ENCODE peak calls at places on chromosomes 13 and 19, in ten cellular contexts. One of them, this sample, is unnamed.
A peak's percentile ranks its signal among the peaks of the same experiment; 100 is the strongest.

GRCh38 chr13:31204592-31204991 is 4.8 kb downstream of the B3GLCT start:
- DNase-seq in GDM1: no peak
- DNase-seq in neural crest cell: no peak
- DNase-seq in kidney epithelial cell: peak; percentile 52
- DNase-seq in naive thymus-derived CD8-positive, alpha-beta T cell: no peak
- DNase-seq in NCI-H1048: no peak
- DNase-seq in ureter: no peak
- DNase-seq in aorta: no peak
- DNase-seq in iPS-NIHi11: no peak
- DNase-seq in MCF 10A: peak; percentile 60
- DNase-seq in this sample: no peak

GRCh38 chr19:46732966-46733692 is 12.7 kb upstream of the FKRP start:
- DNase-seq in iPS-NIHi11: no peak
- DNase-seq in neural crest cell: no peak
- DNase-seq in NCI-H1048: no peak
- DNase-seq in naive thymus-derived CD8-positive, alpha-beta T cell: no peak
- DNase-seq in kidney epithelial cell: no peak
- DNase-seq in ureter: no peak
- DNase-seq in aorta: peak; percentile 78
- DNase-seq in GDM1: no peak
- DNase-seq in MCF 10A: no peak
- DNase-seq in this sample: no peak

GRCh38 chr13:47175172-47175806 is 278.4 kb upstream of the HTR2A start:
- DNase-seq in iPS-NIHi11: no peak
- DNase-seq in MCF 10A: peak; percentile 45
- DNase-seq in neural crest cell: no peak
- DNase-seq in kidney epithelial cell: peak; percentile 52
- DNase-seq in ureter: no peak
- DNase-seq in aorta: no peak
- DNase-seq in GDM1: peak; percentile 47
- DNase-seq in naive thymus-derived CD8-positive, alpha-beta T cell: no peak
- DNase-seq in NCI-H1048: no peak
- DNase-seq in this sample: no peak

GRCh38 chr13:89514534-89515312 is 1832.8 kb upstream of the MIR17HG start:
- DNase-seq in NCI-H1048: no peak
- DNase-seq in ureter: no peak
- DNase-seq in MCF 10A: peak; percentile 65
- DNase-seq in neural crest cell: no peak
- DNase-seq in naive thymus-derived CD8-positive, alpha-beta T cell: no peak
- DNase-seq in aorta: no peak
- DNase-seq in iPS-NIHi11: peak; percentile 12
- DNase-seq in kidney epithelial cell: peak; percentile 39
- DNase-seq in GDM1: no peak
- DNase-seq in this sample: peak; percentile 0

GRCh38 chr13:88196106-88196505 is 524.9 kb downstream of the SLITRK5 start:
- DNase-seq in NCI-H1048: no peak
- DNase-seq in GDM1: no peak
- DNase-seq in neural crest cell: no peak
- DNase-seq in iPS-NIHi11: no peak
- DNase-seq in aorta: no peak
- DNase-seq in kidney epithelial cell: no peak
- DNase-seq in ureter: no peak
- DNase-seq in MCF 10A: no peak
- DNase-seq in naive thymus-derived CD8-positive, alpha-beta T cell: no peak
- DNase-seq in this sample: no peak

GRCh38 chr19:45769821-45770191 is 754 bp upstream of the SIX5 start:
- DNase-seq in aorta: no peak
- DNase-seq in neural crest cell: no peak
- DNase-seq in naive thymus-derived CD8-positive, alpha-beta T cell: peak; percentile 42
- DNase-seq in GDM1: no peak
- DNase-seq in ureter: peak; percentile 78
- DNase-seq in kidney epithelial cell: no peak
- DNase-seq in MCF 10A: peak; percentile 56
- DNase-seq in NCI-H1048: no peak
- DNase-seq in iPS-NIHi11: no peak
- DNase-seq in this sample: peak; percentile 71

GRCh38 chr13:108917581-108917980 is 288.2 kb downstream of the MYO16 start:
- DNase-seq in MCF 10A: no peak
- DNase-seq in NCI-H1048: no peak
- DNase-seq in GDM1: no peak
- DNase-seq in aorta: no peak
- DNase-seq in ureter: no peak
- DNase-seq in iPS-NIHi11: no peak
- DNase-seq in neural crest cell: no peak
- DNase-seq in naive thymus-derived CD8-positive, alpha-beta T cell: no peak
- DNase-seq in kidney epithelial cell: no peak
- DNase-seq in this sample: no peak

GRCh38 chr13:72959643-72960042 is 99.2 kb upstream of the KLF5 start:
- DNase-seq in GDM1: no peak
- DNase-seq in iPS-NIHi11: no peak
- DNase-seq in kidney epithelial cell: no peak
- DNase-seq in naive thymus-derived CD8-positive, alpha-beta T cell: no peak
- DNase-seq in NCI-H1048: no peak
- DNase-seq in MCF 10A: peak; percentile 30
- DNase-seq in ureter: no peak
- DNase-seq in neural crest cell: no peak
- DNase-seq in aorta: no peak
- DNase-seq in this sample: no peak

GRCh38 chr19:18390075-18390909 is 4.3 kb downstream of the GDF15 start:
- DNase-seq in naive thymus-derived CD8-positive, alpha-beta T cell: no peak
- DNase-seq in ureter: no peak
- DNase-seq in kidney epithelial cell: no peak
- DNase-seq in iPS-NIHi11: no peak
- DNase-seq in aorta: no peak
- DNase-seq in neural crest cell: no peak
- DNase-seq in GDM1: no peak
- DNase-seq in NCI-H1048: no peak
- DNase-seq in MCF 10A: peak; percentile 23
- DNase-seq in this sample: peak; percentile 72

GRCh38 chr13:67383358-67383757 is 153.2 kb upstream of the PCDH9 start:
- DNase-seq in NCI-H1048: no peak
- DNase-seq in iPS-NIHi11: no peak
- DNase-seq in MCF 10A: peak; percentile 76
- DNase-seq in naive thymus-derived CD8-positive, alpha-beta T cell: no peak
- DNase-seq in neural crest cell: no peak
- DNase-seq in ureter: no peak
- DNase-seq in GDM1: no peak
- DNase-seq in aorta: no peak
- DNase-seq in kidney epithelial cell: peak; percentile 4
- DNase-seq in this sample: no peak

GRCh38 chr19:52296400-52296772 is 583 bp upstream of the ZNF480 start:
- DNase-seq in neural crest cell: no peak
- DNase-seq in GDM1: no peak
- DNase-seq in kidney epithelial cell: no peak
- DNase-seq in naive thymus-derived CD8-positive, alpha-beta T cell: no peak
- DNase-seq in MCF 10A: no peak
- DNase-seq in NCI-H1048: no peak
- DNase-seq in iPS-NIHi11: no peak
- DNase-seq in ureter: no peak
- DNase-seq in aorta: no peak
- DNase-seq in this sample: no peak

GRCh38 chr19:10270180-10270615 is 722 bp upstream of the ICAM1 start:
- DNase-seq in GDM1: peak; percentile 72
- DNase-seq in iPS-NIHi11: no peak
- DNase-seq in neural crest cell: no peak
- DNase-seq in ureter: peak; percentile 75
- DNase-seq in NCI-H1048: no peak
- DNase-seq in aorta: peak; percentile 91
- DNase-seq in MCF 10A: peak; percentile 25
- DNase-seq in kidney epithelial cell: no peak
- DNase-seq in naive thymus-derived CD8-positive, alpha-beta T cell: peak; percentile 61
- DNase-seq in this sample: no peak

GRCh38 chr19:18861235-18861634 is 29.5 kb downstream of the UPF1 start:
- DNase-seq in ureter: no peak
- DNase-seq in GDM1: no peak
- DNase-seq in neural crest cell: no peak
- DNase-seq in MCF 10A: no peak
- DNase-seq in iPS-NIHi11: no peak
- DNase-seq in naive thymus-derived CD8-positive, alpha-beta T cell: no peak
- DNase-seq in aorta: no peak
- DNase-seq in NCI-H1048: no peak
- DNase-seq in kidney epithelial cell: no peak
- DNase-seq in this sample: no peak

GRCh38 chr13:72104656-72105180 is 237.7 kb upstream of the DACH1 start:
- DNase-seq in kidney epithelial cell: no peak
- DNase-seq in MCF 10A: peak; percentile 24
- DNase-seq in NCI-H1048: no peak
- DNase-seq in iPS-NIHi11: no peak
- DNase-seq in neural crest cell: no peak
- DNase-seq in aorta: no peak
- DNase-seq in naive thymus-derived CD8-positive, alpha-beta T cell: no peak
- DNase-seq in ureter: no peak
- DNase-seq in GDM1: no peak
- DNase-seq in this sample: no peak

GRCh38 chr13:44969858-44970484 is 19.3 kb downstream of the NUFIP1 start:
- DNase-seq in ureter: no peak
- DNase-seq in aorta: no peak
- DNase-seq in kidney epithelial cell: peak; percentile 23
- DNase-seq in neural crest cell: no peak
- DNase-seq in MCF 10A: peak; percentile 66
- DNase-seq in GDM1: peak; percentile 27
- DNase-seq in NCI-H1048: no peak
- DNase-seq in naive thymus-derived CD8-positive, alpha-beta T cell: no peak
- DNase-seq in iPS-NIHi11: peak; percentile 55
- DNase-seq in this sample: peak; percentile 4

GRCh38 chr13:47126432-47126831 is 229.6 kb upstream of the HTR2A start:
- DNase-seq in ureter: no peak
- DNase-seq in kidney epithelial cell: no peak
- DNase-seq in GDM1: peak; percentile 35
- DNase-seq in neural crest cell: no peak
- DNase-seq in naive thymus-derived CD8-positive, alpha-beta T cell: no peak
- DNase-seq in aorta: no peak
- DNase-seq in NCI-H1048: no peak
- DNase-seq in iPS-NIHi11: no peak
- DNase-seq in MCF 10A: no peak
- DNase-seq in this sample: no peak

GRCh38 chr19:43872547-43873336 is 45.6 kb downstream of the ZNF283 start:
- DNase-seq in kidney epithelial cell: no peak
- DNase-seq in NCI-H1048: no peak
- DNase-seq in iPS-NIHi11: no peak
- DNase-seq in aorta: no peak
- DNase-seq in naive thymus-derived CD8-positive, alpha-beta T cell: no peak
- DNase-seq in ureter: no peak
- DNase-seq in neural crest cell: no peak
- DNase-seq in MCF 10A: no peak
- DNase-seq in GDM1: no peak
- DNase-seq in this sample: no peak

GRCh38 chr19:38057954-38058690 is 151.1 kb downstream of the SIPA1L3 start:
- DNase-seq in naive thymus-derived CD8-positive, alpha-beta T cell: no peak
- DNase-seq in ureter: peak; percentile 65
- DNase-seq in GDM1: no peak
- DNase-seq in neural crest cell: no peak
- DNase-seq in aorta: no peak
- DNase-seq in MCF 10A: no peak
- DNase-seq in iPS-NIHi11: no peak
- DNase-seq in kidney epithelial cell: no peak
- DNase-seq in NCI-H1048: no peak
- DNase-seq in this sample: peak; percentile 60

GRCh38 chr13:51101636-51102218 is 9.3 kb downstream of the C13orf42 start:
- DNase-seq in MCF 10A: no peak
- DNase-seq in kidney epithelial cell: no peak
- DNase-seq in naive thymus-derived CD8-positive, alpha-beta T cell: no peak
- DNase-seq in GDM1: no peak
- DNase-seq in iPS-NIHi11: no peak
- DNase-seq in aorta: no peak
- DNase-seq in NCI-H1048: no peak
- DNase-seq in ureter: no peak
- DNase-seq in neural crest cell: no peak
- DNase-seq in this sample: peak; percentile 24

GRCh38 chr19:39410620-39411005 is 1.9 kb upstream of the PLEKHG2 start:
- DNase-seq in MCF 10A: peak; percentile 34
- DNase-seq in neural crest cell: no peak
- DNase-seq in aorta: no peak
- DNase-seq in ureter: no peak
- DNase-seq in iPS-NIHi11: no peak
- DNase-seq in naive thymus-derived CD8-positive, alpha-beta T cell: no peak
- DNase-seq in NCI-H1048: no peak
- DNase-seq in GDM1: no peak
- DNase-seq in kidney epithelial cell: no peak
- DNase-seq in this sample: no peak

GRCh38 chr19:13207237-13208130 is 57.3 kb downstream of the IER2 start:
- DNase-seq in NCI-H1048: no peak
- DNase-seq in GDM1: no peak
- DNase-seq in iPS-NIHi11: peak; percentile 63
- DNase-seq in ureter: no peak
- DNase-seq in naive thymus-derived CD8-positive, alpha-beta T cell: no peak
- DNase-seq in kidney epithelial cell: no peak
- DNase-seq in aorta: no peak
- DNase-seq in neural crest cell: peak; percentile 30
- DNase-seq in MCF 10A: no peak
- DNase-seq in this sample: no peak